ENCODE peak calls at places on chromosomes 4 and X, in eight cellular contexts. U, M, L, O, F, A, I and T are unnamed samples.

GRCh38 chr4:122739174-122739573 is 6.7 kb downstream of the BBS12 start:
- DNase-seq in F (no peak), M (no peak), A (no peak), I (no peak), O (no peak), U (no peak), L (no peak), T (no peak)

GRCh38 chr4:78313754-78314120 is 237.8 kb upstream of the ANXA3 start:
- DNase-seq in O (no peak), M (no peak), L (no peak), A (no peak), I (no peak), U (no peak), F (no peak), T (no peak)

GRCh38 chr4:132669786-132670185 is 479.3 kb upstream of the PCDH10 start:
- DNase-seq in O (no peak), A (no peak), F (no peak), U (no peak), L (no peak), I (no peak), M (no peak), T (no peak)

GRCh38 chr4:124499266-124499665 is 213.3 kb downstream of the ANKRD50 start:
- DNase-seq in U (no peak), L (no peak), A (no peak), I (no peak), M (no peak), F (no peak), O (no peak), T (no peak)

GRCh38 chrX:2960861-2961515 is 31.8 kb upstream of the ARSD start:
- DNase-seq in M (no peak), I (no peak), A (no peak), L (no peak), U (no peak), F (no peak), O (no peak), T (no peak)

GRCh38 chr4:143558286-143558685 is 44.8 kb downstream of the SMARCA5 start:
- DNase-seq in U (no peak), M (no peak), F (no peak), O (no peak), I (no peak), A (no peak), L (no peak), T (no peak)

GRCh38 chrX:118360429-118361125 is 14.7 kb downstream of the WDR44 start:
- DNase-seq in F (no peak), L (no peak), U (no peak), A (no peak), M (no peak), O (no peak), I (no peak), T (no peak)

GRCh38 chr4:141501931-141502330 is 134.5 kb upstream of the IL15 start:
- DNase-seq in A (no peak), M (no peak), L (no peak), I (no peak), U (no peak), O (no peak), F (no peak), T (no peak)

GRCh38 chr4:184430163-184430562 is 44.2 kb downstream of the IRF2 start:
- DNase-seq in M (no peak), L (no peak), A (no peak), F (no peak), U (no peak), I (no peak), O (no peak), T (no peak)

GRCh38 chrX:50941638-50942037 is 31.1 kb downstream of the BMP15 start:
- DNase-seq in O (no peak), A (no peak), I (no peak), U (peak; percentile 34), L (no peak), F (no peak), M (no peak), T (no peak)

GRCh38 chr4:2673157-2673556 is 83.0 kb downstream of the TNIP2 start:
- DNase-seq in F (no peak), A (no peak), U (no peak), L (no peak), I (no peak), O (no peak), M (no peak), T (no peak)